ENCODE peak calls at places on chromosomes 13 and 19, in eight cellular contexts. Z, J, C, D, L, Y, E and X are unnamed samples.

GRCh38 chr19:34976611-34977010 is 12.6 kb upstream of the ZNF792 start:
- DNase-seq in Z (no peak), D (no peak), C (no peak), L (no peak), E (no peak), Y (no peak), J (no peak), X (no peak)

GRCh38 chr19:15107056-15108010 is at the start of gene SYDE1:
- DNase-seq in C (no peak), L (peak; percentile 68), Z (no peak), E (peak; percentile 87), J (no peak), Y (no peak), D (peak; percentile 64), X (no peak)

GRCh38 chr19:10306327-10306726 is 3.3 kb downstream of the ZGLP1 start:
- DNase-seq in D (no peak), L (no peak), Y (no peak), E (no peak), C (no peak), J (no peak), Z (no peak), X (no peak)

GRCh38 chr19:14031719-14032480 is at the start of gene IL27RA:
- DNase-seq in C (no peak), J (no peak), Z (no peak), E (peak; percentile 58), D (peak; percentile 83), L (peak; percentile 72), Y (no peak), X (peak; percentile 70)

GRCh38 chr13:101065314-101065713 is 351.0 kb downstream of the NALCN start:
- DNase-seq in L (no peak), D (no peak), J (no peak), Y (no peak), Z (no peak), C (peak; percentile 75), E (peak; percentile 12), X (no peak)

GRCh38 chr13:79901336-79901735 is 420.4 kb downstream of the NDFIP2 start:
- DNase-seq in J (no peak), L (no peak), C (no peak), D (no peak), E (peak; percentile 52), Z (no peak), Y (no peak), X (no peak)

GRCh38 chr19:48487944-48488343 is 18.8 kb downstream of the CYTH2 start:
- DNase-seq in C (no peak), J (no peak), D (no peak), E (peak; percentile 90), L (peak; percentile 65), Z (no peak), Y (no peak), X (no peak)

GRCh38 chr19:16000024-16000687 is 51.3 kb downstream of the OR10H4 start:
- DNase-seq in E (no peak), J (no peak), L (no peak), Z (no peak), C (no peak), D (no peak), Y (no peak), X (no peak)

GRCh38 chr13:105763851-105764250 is 771.6 kb downstream of the EFNB2 start:
- DNase-seq in L (no peak), J (no peak), Z (no peak), C (no peak), E (no peak), Y (no peak), D (no peak), X (no peak)

GRCh38 chr19:45446295-45446694 is 21.5 kb upstream of the FOSB start:
- DNase-seq in E (peak; percentile 55), Z (no peak), L (no peak), J (no peak), D (no peak), Y (no peak), C (no peak), X (no peak)

GRCh38 chr19:768424-768823 is 17.5 kb downstream of the MISP start:
- DNase-seq in C (peak; percentile 31), D (no peak), Z (no peak), Y (no peak), J (peak; percentile 51), E (peak; percentile 96), L (no peak), X (no peak)

GRCh38 chr13:22696433-22696832 is 484.3 kb upstream of the SGCG start:
- DNase-seq in E (no peak), C (no peak), D (no peak), Y (no peak), J (no peak), Z (no peak), L (no peak), X (no peak)

GRCh38 chr13:44306401-44307192 is 67.0 kb upstream of the SERP2 start:
- DNase-seq in L (peak; percentile 49), J (peak; percentile 81), C (peak; percentile 97), Z (no peak), D (no peak), Y (peak; percentile 21), E (peak; percentile 95), X (no peak)

GRCh38 chr19:17542793-17543582 is 12.5 kb upstream of the COLGALT1 start:
- DNase-seq in D (no peak), L (no peak), Y (no peak), E (no peak), J (no peak), C (no peak), Z (no peak), X (no peak)

GRCh38 chr19:45917421-45918091 is 3.0 kb upstream of the NANOS2 start:
- DNase-seq in E (no peak), Z (no peak), J (no peak), D (no peak), C (no peak), Y (peak; percentile 17), L (no peak), X (no peak)

GRCh38 chr19:11269408-11269807 is 7.1 kb upstream of the DOCK6 start:
- DNase-seq in Y (no peak), Z (no peak), C (no peak), E (peak; percentile 44), L (no peak), D (no peak), J (no peak), X (no peak)